ENCODE peak calls at places on chromosome 19, in six cellular contexts. One of them, this sample, is unnamed.

GRCh38 chr19:44939668-44940067 is 2.4 kb upstream of the APOC4 start:
- DNase-seq in lower lobe of right lung: no peak
- DNase-seq in left lung: no peak
- DNase-seq in uterus: no peak
- DNase-seq in mammary epithelial cell: no peak
- DNase-seq in K562: no peak
- DNase-seq in this sample: no peak

GRCh38 chr19:958967-959685 is 25.0 kb upstream of the WDR18 start:
- DNase-seq in lower lobe of right lung: no peak
- DNase-seq in left lung: no peak
- DNase-seq in uterus: no peak
- DNase-seq in mammary epithelial cell: peak; percentile 40
- DNase-seq in K562: peak; percentile 81
- DNase-seq in this sample: no peak

GRCh38 chr19:2546128-2547032 is 70.5 kb downstream of the GADD45B start:
- DNase-seq in lower lobe of right lung: peak; percentile 93
- DNase-seq in left lung: peak; percentile 88
- DNase-seq in uterus: peak; percentile 60
- DNase-seq in mammary epithelial cell: no peak
- DNase-seq in K562: no peak
- DNase-seq in this sample: peak; percentile 70

GRCh38 chr19:3547301-3547731 is 8.3 kb downstream of the TEKTIP1 start:
- DNase-seq in lower lobe of right lung: peak; percentile 48
- DNase-seq in left lung: no peak
- DNase-seq in uterus: no peak
- DNase-seq in mammary epithelial cell: no peak
- DNase-seq in K562: no peak
- DNase-seq in this sample: no peak

GRCh38 chr19:47749326-47749725 is 4.0 kb downstream of the NOP53 start:
- DNase-seq in lower lobe of right lung: no peak
- DNase-seq in left lung: no peak
- DNase-seq in uterus: no peak
- DNase-seq in mammary epithelial cell: no peak
- DNase-seq in K562: no peak
- DNase-seq in this sample: no peak

GRCh38 chr19:4337906-4338440 is 654 bp downstream of the STAP2 start:
- DNase-seq in lower lobe of right lung: no peak
- DNase-seq in left lung: no peak
- DNase-seq in uterus: no peak
- DNase-seq in mammary epithelial cell: peak; percentile 46
- DNase-seq in K562: no peak
- DNase-seq in this sample: no peak

GRCh38 chr19:1360818-1361461 is 22.8 kb upstream of the NDUFS7 start:
- DNase-seq in lower lobe of right lung: no peak
- DNase-seq in left lung: peak; percentile 49
- DNase-seq in uterus: peak; percentile 87
- DNase-seq in mammary epithelial cell: peak; percentile 26
- DNase-seq in K562: no peak
- DNase-seq in this sample: peak; percentile 42

GRCh38 chr19:1105217-1105872 is 1.6 kb downstream of the GPX4 start:
- DNase-seq in lower lobe of right lung: no peak
- DNase-seq in left lung: no peak
- DNase-seq in uterus: no peak
- DNase-seq in mammary epithelial cell: no peak
- DNase-seq in K562: no peak
- DNase-seq in this sample: no peak

GRCh38 chr19:11279505-11280236 is 16.3 kb upstream of the TSPAN16 start:
- DNase-seq in lower lobe of right lung: no peak
- DNase-seq in left lung: no peak
- DNase-seq in uterus: no peak
- DNase-seq in mammary epithelial cell: no peak
- DNase-seq in K562: no peak
- DNase-seq in this sample: no peak

DNA sequence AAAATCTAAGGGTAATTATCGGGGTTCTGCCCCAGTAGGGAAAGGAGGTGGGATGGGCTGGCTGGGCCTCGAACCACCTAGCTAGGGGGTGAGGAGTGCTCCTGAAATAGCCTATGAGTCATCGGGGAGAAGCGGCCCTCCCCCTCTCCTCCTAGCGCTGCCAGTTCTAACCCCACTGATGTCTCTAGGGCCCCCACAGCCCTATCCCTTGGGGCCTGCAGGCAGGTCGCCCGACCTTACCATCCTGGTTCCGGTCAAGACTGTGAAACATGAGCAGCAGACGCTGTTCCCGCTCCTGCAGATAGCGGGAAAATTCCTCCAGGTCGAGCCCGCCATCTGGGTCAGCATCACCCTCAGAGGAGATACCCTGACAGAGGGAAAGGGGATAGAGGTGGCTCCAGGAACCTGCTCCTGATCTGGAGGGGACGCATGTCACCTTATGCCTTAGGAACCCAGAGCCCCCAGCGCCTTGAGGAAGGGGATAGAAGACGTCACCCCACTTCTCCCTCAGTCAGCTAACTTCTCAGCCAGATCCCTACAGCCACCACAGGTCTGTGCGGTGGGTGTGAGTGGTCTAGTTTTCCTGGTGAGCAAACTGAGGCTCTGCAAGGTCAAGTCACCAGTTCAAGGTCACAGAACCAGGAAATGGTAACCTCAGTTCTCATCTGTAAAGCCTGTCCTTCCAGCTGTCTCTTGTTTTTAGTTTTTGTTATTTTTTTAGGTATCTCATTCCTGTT is 1.5 kb downstream of the SLC25A23 start:
- DNase-seq in lower lobe of right lung: no peak
- DNase-seq in left lung: no peak
- DNase-seq in uterus: no peak
- DNase-seq in mammary epithelial cell: no peak
- DNase-seq in K562: peak; percentile 77
- DNase-seq in this sample: no peak
- H3K27ac ChIP-seq in lower lobe of right lung: peak overlapping the region; percentile 18
- H3K27ac ChIP-seq in left lung: no peak overlapping the region
- H3K27ac ChIP-seq in uterus: peak overlapping the region; percentile 92
- H3K27ac ChIP-seq in mammary epithelial cell: no peak overlapping the region
- H3K27ac ChIP-seq in K562: peak overlapping the region; percentile 81
- H3K27ac ChIP-seq in this sample: peak overlapping the region; percentile 85

GRCh38 chr19:15652559-15653278 is 12.0 kb downstream of the CYP4F3 start:
- DNase-seq in lower lobe of right lung: no peak
- DNase-seq in left lung: no peak
- DNase-seq in uterus: no peak
- DNase-seq in mammary epithelial cell: no peak
- DNase-seq in K562: no peak
- DNase-seq in this sample: no peak
- TF ChIP-seq CTCF in lower lobe of right lung: no peak
- TF ChIP-seq CTCF in left lung: no peak
- TF ChIP-seq CTCF in uterus: no peak
- TF ChIP-seq CTCF in mammary epithelial cell: no peak
- TF ChIP-seq CTCF in K562: no peak
- TF ChIP-seq CTCF in this sample: no peak

GRCh38 chr19:13053238-13053637 is 49.4 kb downstream of the LYL1 start:
- DNase-seq in lower lobe of right lung: no peak
- DNase-seq in left lung: no peak
- DNase-seq in uterus: no peak
- DNase-seq in mammary epithelial cell: no peak
- DNase-seq in K562: no peak
- DNase-seq in this sample: no peak
- H3K27ac ChIP-seq in lower lobe of right lung: peak overlapping the region; percentile 92
- H3K27ac ChIP-seq in left lung: peak overlapping the region; percentile 96
- H3K27ac ChIP-seq in uterus: peak overlapping the region; percentile 98
- H3K27ac ChIP-seq in mammary epithelial cell: peak overlapping the region; percentile 87
- H3K27ac ChIP-seq in K562: no peak overlapping the region
- H3K27ac ChIP-seq in this sample: peak overlapping the region; percentile 93

GRCh38 chr19:39533003-39533512 is 406 bp upstream of the EID2B start:
- DNase-seq in lower lobe of right lung: no peak
- DNase-seq in left lung: no peak
- DNase-seq in uterus: no peak
- DNase-seq in mammary epithelial cell: no peak
- DNase-seq in K562: no peak
- DNase-seq in this sample: no peak
- TF ChIP-seq CTCF in lower lobe of right lung: peak; percentile 32
- TF ChIP-seq CTCF in left lung: no peak
- TF ChIP-seq CTCF in uterus: no peak
- TF ChIP-seq CTCF in mammary epithelial cell: no peak
- TF ChIP-seq CTCF in K562: no peak
- TF ChIP-seq CTCF in this sample: no peak

GRCh38 chr19:43533546-43534304 is 737 bp downstream of the ZNF575 start:
- DNase-seq in lower lobe of right lung: peak; percentile 99
- DNase-seq in left lung: peak; percentile 99
- DNase-seq in uterus: peak; percentile 99
- DNase-seq in mammary epithelial cell: peak; percentile 97
- DNase-seq in K562: peak; percentile 99
- DNase-seq in this sample: peak; percentile 100
- H3K27ac ChIP-seq in lower lobe of right lung: peak overlapping the region; percentile 89
- H3K27ac ChIP-seq in left lung: peak overlapping the region; percentile 90
- H3K27ac ChIP-seq in uterus: peak overlapping the region; percentile 90
- H3K27ac ChIP-seq in mammary epithelial cell: peak overlapping the region; percentile 19
- H3K27ac ChIP-seq in K562: peak overlapping the region; percentile 59
- H3K27ac ChIP-seq in this sample: peak overlapping the region; percentile 94

GRCh38 chr19:46347572-46347883 is 641 bp downstream of the PPP5C start:
- DNase-seq in lower lobe of right lung: no peak
- DNase-seq in left lung: no peak
- DNase-seq in uterus: no peak
- DNase-seq in mammary epithelial cell: no peak
- DNase-seq in K562: no peak
- DNase-seq in this sample: no peak
- TF ChIP-seq CTCF in lower lobe of right lung: no peak
- TF ChIP-seq CTCF in left lung: no peak
- TF ChIP-seq CTCF in uterus: no peak
- TF ChIP-seq CTCF in mammary epithelial cell: no peak
- TF ChIP-seq CTCF in K562: no peak
- TF ChIP-seq CTCF in this sample: no peak

This sample was measured in tibial nerve.